ENCODE peak calls at places on chromosomes 4 and X, in four cellular contexts. P is HepG2, X is K562, B is GM12878. Y is an unnamed sample.

GRCh38 chr4:185399466-185399865 is 2.8 kb downstream of the ANKRD37 start:
- DNase-seq in P (no peak), X (no peak), B (no peak), Y (no peak)

GRCh38 chr4:2484993-2485392 is 16.1 kb downstream of the RNF4 start:
- DNase-seq in P (no peak), X (no peak), B (peak; percentile 62), Y (no peak)

GRCh38 chr4:187141101-187141500 is 417.4 kb upstream of the FAT1 start:
- DNase-seq in P (no peak), X (no peak), B (no peak), Y (no peak)

GRCh38 chr4:189232274-189232673 is 708.4 kb upstream of the FRG1 start:
- DNase-seq in P (no peak), X (no peak), B (no peak), Y (no peak)

GRCh38 chrX:109840585-109840984 is 107.5 kb upstream of the ACSL4 start:
- DNase-seq in P (peak; percentile 17), X (peak; percentile 47), B (no peak), Y (no peak)

GRCh38 chr4:127623755-127624087 is 9.0 kb upstream of the INTU start:
- DNase-seq in P (no peak), X (no peak), B (no peak), Y (no peak)

GRCh38 chr4:55378617-55379467 is 16.9 kb upstream of the TMEM165 start:
- DNase-seq in P (no peak), X (no peak), B (no peak), Y (no peak)

GRCh38 chr4:70666369-70666768 is at the start of gene JCHAIN:
- DNase-seq in P (no peak), X (no peak), B (no peak), Y (no peak)

GRCh38 chr4:155909615-155910226 is 6.2 kb downstream of the TDO2 start:
- DNase-seq in P (no peak), X (no peak), B (no peak), Y (no peak)

GRCh38 chrX:130788786-130789581 is 114.0 kb downstream of the ENOX2 start:
- DNase-seq in P (no peak), X (no peak), B (no peak), Y (no peak)

GRCh38 chr4:90950385-90950841 is 823.2 kb downstream of the CCSER1 start:
- DNase-seq in P (no peak), X (no peak), B (no peak), Y (peak; percentile 22)

GRCh38 chrX:38890963-38891362 is 89.7 kb downstream of the MID1IP1 start:
- DNase-seq in P (peak; percentile 59), X (no peak), B (no peak), Y (no peak)

GRCh38 chr4:76737180-76737579 is 160.8 kb downstream of the SOWAHB start:
- DNase-seq in P (no peak), X (no peak), B (no peak), Y (no peak)

GRCh38 chr4:87498446-87498900 is 30.7 kb downstream of the SPARCL1 start:
- DNase-seq in P (no peak), X (no peak), B (no peak), Y (no peak)

GRCh38 chr4:184385705-184386141 is 88.6 kb downstream of the IRF2 start:
- DNase-seq in P (peak; percentile 92), X (no peak), B (no peak), Y (no peak)

GRCh38 chr4:138163171-138163570 is 79.0 kb downstream of the SLC7A11 start:
- DNase-seq in P (no peak), X (no peak), B (no peak), Y (no peak)

GRCh38 chr4:101205878-101206277 is 141.4 kb downstream of the PPP3CA start:
- DNase-seq in P (no peak), X (no peak), B (peak; percentile 3), Y (no peak)

GRCh38 chr4:1369484-1370079 is 22.6 kb downstream of the UVSSA start:
- DNase-seq in P (no peak), X (no peak), B (no peak), Y (no peak)

GRCh38 chr4:3375688-3376087 is 66.1 kb upstream of the HGFAC start:
- DNase-seq in P (no peak), X (no peak), B (no peak), Y (no peak)

GRCh38 chr4:180618396-180618795 is 1624.8 kb upstream of the TENM3 start:
- DNase-seq in P (no peak), X (no peak), B (no peak), Y (no peak)

GRCh38 chr4:186765138-186765537 is 41.5 kb upstream of the FAT1 start:
- DNase-seq in P (peak; percentile 73), X (peak; percentile 58), B (no peak), Y (peak; percentile 10)

GRCh38 chrX:555589-556220 is 74.9 kb upstream of the SHOX start:
- DNase-seq in P (no peak), X (no peak), B (no peak), Y (no peak)

GRCh38 chr4:20629180-20630115 is 70.8 kb upstream of the PACRGL start:
- DNase-seq in P (no peak), X (no peak), B (no peak), Y (no peak)

GRCh38 chrX:11678174-11678573 is 12.5 kb upstream of the ARHGAP6 start:
- DNase-seq in P (no peak), X (no peak), B (no peak), Y (no peak)

GRCh38 chrX:133838761-133839676 is 146.4 kb downstream of the GPC3 start:
- DNase-seq in P (no peak), X (peak; percentile 33), B (no peak), Y (peak; percentile 68)

GRCh38 chrX:107542500-107542899 is 85.8 kb upstream of the PRPS1 start:
- DNase-seq in P (peak; percentile 34), X (no peak), B (no peak), Y (peak; percentile 40)

GRCh38 chrX:39903937-39904336 is 193.8 kb downstream of the BCOR start:
- DNase-seq in P (no peak), X (no peak), B (no peak), Y (no peak)

GRCh38 chr4:8679032-8679431 is 86.5 kb downstream of the CPZ start:
- DNase-seq in P (no peak), X (no peak), B (no peak), Y (no peak)

GRCh38 chr4:104491826-104492771 is 2.6 kb downstream of the CXXC4 start:
- DNase-seq in P (no peak), X (no peak), B (peak; percentile 87), Y (peak; percentile 8)

GRCh38 chr4:134089885-134090284 is 111.7 kb downstream of the PABPC4L start:
- DNase-seq in P (no peak), X (no peak), B (no peak), Y (no peak)
- TF ChIP-seq FOXM1 in P (no peak), X (no peak), B (no peak), Y (no peak)

GRCh38 chr4:7186081-7186480 is 6.3 kb upstream of the SORCS2 start:
- DNase-seq in P (peak; percentile 24), X (peak; percentile 50), B (no peak), Y (no peak)
- TF ChIP-seq SP1 in P (no peak), X (no peak), B (no peak), Y (no peak)

GRCh38 chr4:182971702-182972101 is 54.5 kb upstream of the DCTD start:
- DNase-seq in P (no peak), X (no peak), B (no peak), Y (no peak)

GRCh38 chr4:182967403-182967802 is 50.2 kb upstream of the DCTD start:
- DNase-seq in P (no peak), X (no peak), B (no peak), Y (no peak)

GRCh38 chr4:182968917-182969650 is 51.9 kb upstream of the DCTD start:
- DNase-seq in P (no peak), X (no peak), B (no peak), Y (no peak)

GRCh38 chr4:182973421-182974340 is 56.5 kb upstream of the DCTD start:
- DNase-seq in P (no peak), X (no peak), B (no peak), Y (no peak)

DNA sequence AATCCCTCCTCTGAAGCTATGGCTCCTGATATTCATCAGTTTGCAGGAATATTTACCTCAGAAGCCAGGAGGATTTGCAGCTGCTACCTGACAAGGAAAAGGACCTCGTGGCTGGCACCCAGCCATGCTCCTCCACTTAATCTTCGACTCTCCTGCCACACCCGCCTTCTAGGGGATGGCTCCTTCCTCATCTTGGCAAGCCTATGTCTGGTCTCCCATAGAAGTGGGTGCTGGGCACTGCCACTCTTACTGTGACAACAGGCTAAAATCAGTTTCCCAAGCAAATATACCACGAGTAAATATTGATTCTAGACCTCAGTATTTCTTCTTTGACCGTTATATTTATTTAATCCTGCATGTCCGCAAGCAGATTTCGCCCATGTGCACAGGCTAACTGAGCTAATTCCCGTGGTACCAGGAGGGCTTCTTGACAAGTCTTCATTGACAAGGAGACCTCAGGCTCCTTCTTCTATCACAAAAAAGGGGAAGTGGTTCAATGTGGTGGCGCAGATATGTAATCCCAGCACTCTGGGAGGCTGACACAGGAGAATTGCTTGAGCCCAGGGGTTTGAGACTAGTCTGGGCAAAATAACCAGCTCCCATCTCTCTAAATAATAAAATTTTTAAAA is 52.6 kb upstream of the DCTD start:
- DNase-seq in P (no peak), X (peak; percentile 10), B (no peak), Y (no peak)
- TF ChIP-seq FOXM1 in P (no peak), X (no peak), B (no peak), Y (no peak)

DNA sequence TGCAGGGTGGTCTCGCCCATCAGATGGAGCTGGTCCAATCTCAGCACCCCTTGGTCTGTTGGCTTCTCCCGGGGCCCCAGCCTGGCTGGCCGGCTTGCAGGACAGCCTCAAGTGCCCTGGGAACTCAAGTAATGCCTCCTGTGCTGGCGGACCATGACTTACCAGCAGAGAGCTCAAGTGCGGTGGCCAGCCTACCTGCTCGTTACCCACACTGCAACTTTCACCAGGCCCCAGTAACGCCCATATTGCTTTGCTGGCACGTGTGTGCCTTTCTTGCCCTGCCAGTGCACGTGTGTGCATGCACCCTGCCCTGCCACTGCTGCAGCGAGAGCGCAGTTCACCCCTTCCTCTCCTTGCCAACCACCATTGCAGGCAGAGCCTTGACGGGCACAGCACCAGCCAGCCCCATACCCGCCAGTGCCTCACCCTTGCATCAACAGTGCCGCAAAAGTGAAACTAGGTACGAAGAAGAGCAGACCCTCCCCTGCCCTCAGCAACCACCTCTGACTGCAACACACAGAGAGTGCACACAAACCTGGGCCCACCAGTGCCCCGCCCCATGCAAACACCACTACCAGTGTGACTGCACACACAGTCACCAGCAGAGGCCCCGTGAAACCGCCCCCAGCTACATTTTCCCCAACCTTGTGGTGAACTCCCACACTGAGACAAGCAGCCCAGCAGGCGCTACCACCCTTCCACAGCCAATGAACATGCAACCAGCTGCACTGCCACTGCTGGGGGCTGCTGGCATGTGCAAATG is 88.9 kb upstream of the POU3F4 start:
- DNase-seq in P (no peak), X (no peak), B (no peak), Y (no peak)
- TF ChIP-seq SP1 in P (no peak), X (no peak), B (no peak), Y (no peak)

DNA sequence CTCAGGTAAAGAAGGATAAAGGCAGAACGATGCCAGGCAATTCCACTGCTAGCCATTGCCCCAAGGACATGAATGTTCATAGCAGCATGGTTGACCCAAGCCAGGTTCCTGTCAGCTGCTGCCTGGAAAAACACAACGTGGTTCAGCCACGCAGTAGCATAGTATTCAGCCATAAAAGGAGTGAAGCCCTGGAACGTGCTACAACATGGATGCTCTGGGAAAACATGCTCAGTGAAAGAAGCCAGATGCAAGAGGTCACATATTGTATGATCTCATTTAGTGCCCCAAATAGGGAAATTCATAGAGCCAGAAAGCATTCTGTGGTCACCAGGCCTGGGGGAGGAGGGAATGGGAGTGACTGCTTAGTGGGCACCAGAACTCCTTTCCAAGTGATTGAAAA is 129.8 kb downstream of the GPR143 start:
- DNase-seq in P (no peak), X (no peak), B (no peak), Y (no peak)
- TF ChIP-seq FOXM1 in P (no peak), X (no peak), B (no peak), Y (no peak)

Y was measured in HEK293T.